ENCODE peak calls at places on chromosomes 11 and 22, in six cellular contexts. P, N, W, A, C and J are unnamed samples.

GRCh38 chr11:19326499-19326898 is 85.8 kb upstream of the E2F8 start:
- DNase-seq in P (no peak), N (no peak), W (no peak), A (no peak), C (peak), J (no peak)

GRCh38 chr11:5291207-5291838 is 10.4 kb downstream of the OR51B4 start:
- DNase-seq in P (no peak), N (no peak), W (peak), A (no peak), C (peak), J (no peak)

GRCh38 chr11:96306933-96307747 is 35.9 kb downstream of the MAML2 start:
- DNase-seq in P (peak), N (peak), W (peak), A (no peak), C (peak), J (peak)

GRCh38 chr11:33970984-33971466 is 79.1 kb upstream of the LMO2 start:
- DNase-seq in P (peak), N (peak), W (peak), A (peak), C (peak), J (no peak)

GRCh38 chr22:27823221-27823620 is 21.7 kb upstream of the MN1 start:
- DNase-seq in P (no peak), N (no peak), W (no peak), A (no peak), C (no peak), J (no peak)

GRCh38 chr11:70645537-70645936 is 247.2 kb downstream of the CTTN start:
- DNase-seq in P (no peak), N (no peak), W (no peak), A (no peak), C (no peak), J (no peak)

GRCh38 chr11:69278091-69278867 is 15.7 kb upstream of the MYEOV start:
- DNase-seq in P (no peak), N (no peak), W (peak), A (peak), C (peak), J (no peak)

GRCh38 chr11:21190181-21190580 is 520.8 kb downstream of the NELL1 start:
- DNase-seq in P (no peak), N (no peak), W (no peak), A (no peak), C (no peak), J (no peak)

GRCh38 chr11:74134661-74135515 is 35.9 kb downstream of the C2CD3 start:
- DNase-seq in P (no peak), N (no peak), W (no peak), A (no peak), C (peak), J (no peak)

GRCh38 chr22:42173183-42173926 is 42.7 kb upstream of the CYP2D6 start:
- DNase-seq in P (peak), N (no peak), W (no peak), A (no peak), C (no peak), J (no peak)

GRCh38 chr22:33859311-33859710 is 61.0 kb downstream of the LARGE1 start:
- DNase-seq in P (no peak), N (no peak), W (no peak), A (no peak), C (no peak), J (no peak)

GRCh38 chr22:35546886-35547285 is 6.3 kb downstream of the RASD2 start:
- DNase-seq in P (no peak), N (no peak), W (no peak), A (no peak), C (no peak), J (no peak)

GRCh38 chr11:124837491-124837856 is 27.8 kb upstream of the ROBO3 start:
- DNase-seq in P (no peak), N (no peak), W (peak), A (no peak), C (peak), J (no peak)

GRCh38 chr22:50060441-50061140 is 2.5 kb upstream of the TTLL8 start:
- DNase-seq in P (no peak), N (no peak), W (peak), A (peak), C (no peak), J (no peak)

GRCh38 chr11:75439026-75439425 is 6.0 kb upstream of the KLHL35 start:
- DNase-seq in P (no peak), N (peak), W (no peak), A (no peak), C (no peak), J (no peak)

GRCh38 chr22:30192427-30192826 is 54.1 kb downstream of the LIF start:
- DNase-seq in P (no peak), N (no peak), W (no peak), A (no peak), C (no peak), J (no peak)

GRCh38 chr11:20097319-20098221 is 62.7 kb downstream of the DBX1 start:
- DNase-seq in P (peak), N (no peak), W (no peak), A (no peak), C (peak), J (no peak)

GRCh38 chr11:134853972-134854371 is 441.9 kb upstream of the B3GAT1 start:
- DNase-seq in P (no peak), N (no peak), W (no peak), A (no peak), C (no peak), J (no peak)

GRCh38 chr11:74057251-74058151 is 48.6 kb upstream of the UCP3 start:
- DNase-seq in P (no peak), N (no peak), W (no peak), A (no peak), C (peak), J (no peak)

GRCh38 chr11:69337211-69337721 is 43.3 kb downstream of the MYEOV start:
- DNase-seq in P (no peak), N (no peak), W (peak), A (no peak), C (peak), J (peak)

GRCh38 chr11:77142091-77142975 is 14.3 kb downstream of the MYO7A start:
- DNase-seq in P (no peak), N (no peak), W (no peak), A (no peak), C (no peak), J (no peak)

GRCh38 chr11:35099278-35100018 is 39.5 kb upstream of the CD44 start:
- DNase-seq in P (no peak), N (no peak), W (no peak), A (no peak), C (peak), J (no peak)

GRCh38 chr11:79708319-79708928 is 267.6 kb upstream of the TENM4 start:
- DNase-seq in P (no peak), N (no peak), W (peak), A (no peak), C (peak), J (no peak)

GRCh38 chr11:90113541-90113940 is 20.9 kb upstream of the NAALAD2 start:
- DNase-seq in P (no peak), N (no peak), W (no peak), A (no peak), C (peak), J (no peak)

GRCh38 chr11:117875397-117876048 is 935 bp downstream of the FXYD6 start:
- DNase-seq in P (no peak), N (peak), W (no peak), A (no peak), C (no peak), J (no peak)

GRCh38 chr11:63508009-63508408 is 2.1 kb downstream of the LGALS12 start:
- DNase-seq in P (no peak), N (peak), W (peak), A (no peak), C (no peak), J (no peak)

GRCh38 chr11:29534831-29535230 is 482.0 kb downstream of the KCNA4 start:
- DNase-seq in P (no peak), N (no peak), W (no peak), A (no peak), C (no peak), J (no peak)

GRCh38 chr22:25403284-25403606 is 161.2 kb upstream of the GRK3 start:
- DNase-seq in P (no peak), N (no peak), W (no peak), A (no peak), C (no peak), J (no peak)

GRCh38 chr11:16799890-16800289 is 61.4 kb downstream of the C11orf58 start:
- DNase-seq in P (no peak), N (no peak), W (no peak), A (no peak), C (no peak), J (no peak)

GRCh38 chr11:1949302-1949701 is 2.2 kb downstream of the MRPL23 start:
- DNase-seq in P (no peak), N (peak), W (no peak), A (no peak), C (no peak), J (no peak)

DNA sequence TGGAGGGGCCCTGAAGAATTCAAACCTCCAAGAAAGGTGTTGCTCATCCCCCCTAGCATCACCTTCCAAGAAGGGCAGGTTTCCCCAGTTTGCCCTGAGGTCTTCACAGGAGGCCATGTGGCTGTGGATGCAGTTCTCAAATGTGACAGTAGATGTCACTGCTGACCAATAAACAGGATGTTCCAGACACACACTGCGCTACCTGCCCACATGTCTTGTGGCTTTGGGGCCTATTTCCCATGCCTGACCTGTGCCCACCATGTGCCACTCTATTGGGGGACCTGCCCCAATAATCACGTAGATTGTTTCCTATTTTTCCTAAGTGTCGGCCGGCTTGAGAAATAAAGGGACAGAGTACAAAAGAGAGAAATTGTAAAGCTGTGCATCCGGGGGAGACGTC is 4.5 kb downstream of the GSTT2 start:
- DNase-seq in P (no peak), N (no peak), W (peak), A (no peak), C (peak), J (no peak)
- TF ChIP-seq CTCF in P (peak), N (peak), W (peak), A (no peak), C (peak), J (no peak)

GRCh38 chr22:19554834-19555404 is 30.7 kb upstream of the CLDN5 start:
- DNase-seq in P (no peak), N (no peak), W (peak), A (no peak), C (peak), J (no peak)

GRCh38 chr22:19559956-19560355 is 35.7 kb upstream of the CLDN5 start:
- DNase-seq in P (no peak), N (no peak), W (no peak), A (no peak), C (no peak), J (no peak)

GRCh38 chr22:19555651-19556050 is 31.4 kb upstream of the CLDN5 start:
- DNase-seq in P (no peak), N (no peak), W (no peak), A (no peak), C (no peak), J (no peak)

GRCh38 chr22:19556963-19557545 is 32.8 kb upstream of the CLDN5 start:
- DNase-seq in P (no peak), N (no peak), W (no peak), A (no peak), C (no peak), J (no peak)

GRCh38 chr22:19559324-19559811 is 35.2 kb upstream of the CLDN5 start:
- DNase-seq in P (no peak), N (no peak), W (no peak), A (no peak), C (no peak), J (no peak)
- TF ChIP-seq CTCF in P (no peak), N (no peak), W (no peak), A (no peak), C (no peak), J (no peak)

GRCh38 chr11:82038151-82038550 is 695.5 kb downstream of the FAM181B start:
- DNase-seq in P (no peak), N (no peak), W (no peak), A (no peak), C (no peak), J (no peak)
- TF ChIP-seq CTCF in P (peak), N (no peak), W (no peak), A (no peak), C (peak), J (no peak)

GRCh38 chr22:36991220-36991619 is 28.0 kb downstream of the TST start:
- DNase-seq in P (no peak), N (no peak), W (no peak), A (no peak), C (no peak), J (no peak)
- TF ChIP-seq CTCF in P (no peak), N (no peak), W (peak), A (no peak), C (no peak), J (no peak)

GRCh38 chr11:12122083-12122482 is 11.7 kb downstream of the MICAL2 start:
- DNase-seq in P (no peak), N (no peak), W (peak), A (no peak), C (no peak), J (no peak)
- TF ChIP-seq CTCF in P (peak), N (peak), W (peak), A (peak), C (peak), J (no peak)

DNA sequence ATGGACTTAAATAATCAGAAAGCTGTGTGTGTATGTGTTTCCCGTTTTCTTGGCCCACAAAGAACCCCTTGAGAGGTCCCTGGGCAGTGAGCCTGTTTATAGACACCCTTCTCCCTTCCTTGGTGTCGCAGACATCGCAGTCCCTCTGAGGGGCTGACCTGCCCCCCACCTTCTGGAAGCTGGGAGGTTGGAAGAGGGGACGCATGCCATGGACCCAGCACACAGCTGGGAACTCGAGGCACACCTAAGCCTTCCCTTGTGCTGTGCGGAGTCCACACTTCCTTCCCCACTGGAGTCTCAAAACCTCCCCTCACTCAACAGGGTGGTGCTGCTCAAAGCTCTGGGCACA is 514 bp upstream of the APOBEC3B start:
- DNase-seq in P (no peak), N (no peak), W (no peak), A (no peak), C (peak), J (no peak)
- TF ChIP-seq CTCF in P (no peak), N (no peak), W (no peak), A (no peak), C (no peak), J (no peak)

GRCh38 chr22:26570864-26571525 is 18.9 kb downstream of the TPST2 start:
- DNase-seq in P (no peak), N (peak), W (no peak), A (no peak), C (no peak), J (no peak)

GRCh38 chr22:26567610-26568009 is 22.3 kb downstream of the TPST2 start:
- DNase-seq in P (no peak), N (no peak), W (no peak), A (no peak), C (no peak), J (no peak)

GRCh38 chr22:26568207-26568706 is 21.7 kb downstream of the TPST2 start:
- DNase-seq in P (no peak), N (no peak), W (no peak), A (no peak), C (peak), J (no peak)

GRCh38 chr22:26573026-26573662 is 16.8 kb downstream of the TPST2 start:
- DNase-seq in P (peak), N (peak), W (no peak), A (no peak), C (peak), J (no peak)

DNA sequence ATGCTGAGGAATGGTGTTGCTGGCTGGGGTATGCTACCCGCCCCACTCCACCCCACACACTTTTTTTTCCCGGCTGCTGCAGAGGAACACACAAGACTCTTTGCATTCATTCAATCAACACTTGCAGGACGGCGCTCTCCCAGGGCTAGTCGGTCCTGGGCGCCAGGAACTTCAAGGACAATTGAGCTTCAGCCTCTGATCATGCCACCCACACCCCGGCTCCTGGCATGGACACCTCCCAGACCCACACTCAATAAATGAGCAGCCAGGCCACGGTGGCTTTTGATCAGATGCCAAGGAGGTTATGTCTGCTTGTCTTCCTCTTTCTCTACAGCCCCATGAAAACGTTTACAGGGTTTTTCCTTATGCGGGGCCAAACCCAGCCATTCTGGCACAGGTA is 19.8 kb downstream of the TPST2 start:
- DNase-seq in P (no peak), N (peak), W (no peak), A (no peak), C (no peak), J (no peak)
- TF ChIP-seq CTCF in P (no peak), N (no peak), W (no peak), A (no peak), C (no peak), J (no peak)

GRCh38 chr11:102341844-102342318 is 5.1 kb upstream of the BIRC2 start:
- DNase-seq in P (peak), N (peak), W (peak), A (peak), C (peak), J (peak)

GRCh38 chr11:102343789-102344188 is 3.2 kb upstream of the BIRC2 start:
- DNase-seq in P (no peak), N (no peak), W (no peak), A (no peak), C (no peak), J (no peak)

GRCh38 chr11:102332611-102332994 is 14.4 kb upstream of the BIRC2 start:
- DNase-seq in P (no peak), N (no peak), W (no peak), A (no peak), C (no peak), J (no peak)

GRCh38 chr11:102338479-102339010 is 8.5 kb upstream of the BIRC2 start:
- DNase-seq in P (no peak), N (no peak), W (no peak), A (no peak), C (no peak), J (no peak)
- TF ChIP-seq CTCF in P (no peak), N (no peak), W (no peak), A (no peak), C (no peak), J (no peak)

DNA sequence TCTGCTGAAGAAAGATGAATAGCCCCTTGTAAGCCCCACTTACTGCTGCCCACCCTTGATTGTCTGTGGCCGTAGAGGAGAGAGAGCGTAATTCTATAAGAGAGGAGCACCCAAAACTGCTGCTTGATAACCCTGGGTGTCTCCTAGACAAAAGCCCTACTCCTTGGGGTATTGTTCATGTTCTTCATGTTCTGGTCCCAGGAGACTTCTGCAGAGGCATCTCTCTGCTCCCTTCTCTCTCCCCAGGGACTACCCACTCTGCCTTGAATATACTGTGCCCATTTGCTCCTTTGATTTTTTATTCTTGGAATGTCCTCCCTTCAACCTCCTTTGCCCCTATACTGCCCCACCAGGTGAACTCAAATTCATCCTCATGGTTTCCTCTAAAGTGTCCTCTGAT is 417.8 kb upstream of the CADM1 start:
- DNase-seq in P (no peak), N (no peak), W (no peak), A (no peak), C (no peak), J (no peak)
- TF ChIP-seq CTCF in P (no peak), N (no peak), W (no peak), A (no peak), C (no peak), J (no peak)

DNA sequence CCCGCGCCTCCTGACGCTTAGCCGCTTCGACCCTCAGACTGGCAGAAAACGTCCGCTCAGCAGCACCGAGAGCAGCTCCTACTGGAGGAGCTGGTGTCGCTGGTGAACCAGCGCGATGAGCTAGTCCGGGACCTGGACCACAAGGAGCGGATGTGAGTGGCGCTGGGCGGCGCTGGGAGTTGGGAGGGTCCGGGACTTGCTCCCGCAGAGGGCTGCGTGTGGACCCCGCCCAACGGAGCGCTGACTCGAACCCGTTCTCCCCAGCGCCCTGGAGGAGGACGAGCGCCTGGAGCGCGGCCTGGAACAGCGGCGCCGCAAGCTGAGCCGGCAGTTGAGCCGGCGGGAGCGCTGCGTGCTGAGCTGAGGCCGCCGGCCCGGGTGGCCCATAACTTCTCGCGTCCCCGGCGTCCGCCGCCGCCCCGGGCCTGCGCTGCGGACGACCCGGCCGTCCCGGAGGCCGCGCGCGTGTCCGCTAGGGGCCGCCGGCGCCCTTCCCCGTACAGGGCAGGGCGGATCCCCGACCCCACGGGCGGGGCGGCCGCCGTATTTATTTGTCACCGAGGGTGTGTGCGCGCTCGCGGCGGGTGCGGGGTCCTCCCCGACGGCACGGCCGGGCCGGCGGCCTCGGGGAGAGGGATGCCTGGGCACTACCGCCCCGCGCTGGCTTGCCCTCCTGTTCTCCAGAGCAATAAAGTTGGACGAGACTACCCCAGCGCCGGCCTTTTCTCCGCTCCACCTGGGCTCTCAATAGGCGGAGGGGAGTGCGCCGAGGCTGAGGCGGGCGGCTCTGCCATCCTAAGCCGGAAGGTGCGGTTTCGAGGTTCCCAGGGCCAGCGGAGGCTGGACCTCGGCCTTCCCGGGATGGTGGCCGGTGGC is 3.4 kb downstream of the KCNK7 start:
- DNase-seq in P (no peak), N (no peak), W (no peak), A (no peak), C (peak), J (no peak)
- TF ChIP-seq CTCF in P (no peak), N (peak), W (no peak), A (peak), C (peak), J (no peak)